ENCODE peak calls at places on chromosomes 16 and 17, in eight cellular contexts. M, B, E, J, X, R, Q and L are unnamed samples.

GRCh38 chr17:4796550-4796915 is 569 bp downstream of the PSMB6 start:
- DNase-seq in M (peak; percentile 33), B (peak; percentile 78), E (no peak), J (no peak), X (peak; percentile 56), R (peak; percentile 92), Q (peak; percentile 75), L (peak; percentile 83)

GRCh38 chr16:68062910-68063393 is 22.2 kb upstream of the NFATC3 start:
- DNase-seq in M (no peak), B (no peak), E (no peak), J (no peak), X (no peak), R (no peak), Q (no peak), L (no peak)

GRCh38 chr17:61809816-61810392 is 53.4 kb downstream of the BRIP1 start:
- DNase-seq in M (peak; percentile 79), B (no peak), E (no peak), J (peak; percentile 55), X (no peak), R (no peak), Q (no peak), L (peak; percentile 63)

GRCh38 chr17:67759355-67760171 is 41.8 kb downstream of the NOL11 start:
- DNase-seq in M (peak; percentile 78), B (no peak), E (no peak), J (peak; percentile 8), X (no peak), R (no peak), Q (no peak), L (peak; percentile 8)

GRCh38 chr17:18246880-18247612 is 11.5 kb downstream of the FLII start:
- DNase-seq in M (no peak), B (peak; percentile 97), E (no peak), J (no peak), X (peak; percentile 57), R (peak; percentile 86), Q (peak; percentile 87), L (peak; percentile 63)

GRCh38 chr17:41415411-41415810 is 9.0 kb downstream of the KRT37 start:
- DNase-seq in M (no peak), B (no peak), E (no peak), J (no peak), X (no peak), R (no peak), Q (no peak), L (no peak)

GRCh38 chr16:4505356-4506153 is 29.4 kb downstream of the HMOX2 start:
- DNase-seq in M (no peak), B (no peak), E (no peak), J (no peak), X (no peak), R (no peak), Q (no peak), L (no peak)

GRCh38 chr16:16000685-16001084 is 51.3 kb downstream of the ABCC1 start:
- DNase-seq in M (no peak), B (no peak), E (no peak), J (no peak), X (no peak), R (no peak), Q (no peak), L (no peak)

GRCh38 chr16:27285676-27286196 is 17.2 kb upstream of the NSMCE1 start:
- DNase-seq in M (no peak), B (no peak), E (no peak), J (no peak), X (no peak), R (no peak), Q (no peak), L (peak; percentile 50)

GRCh38 chr17:2018716-2019490 is 6.2 kb downstream of the RTN4RL1 start:
- DNase-seq in M (no peak), B (no peak), E (no peak), J (no peak), X (no peak), R (no peak), Q (no peak), L (no peak)

GRCh38 chr17:31745964-31746650 is 112.9 kb downstream of the COPRS start:
- DNase-seq in M (peak; percentile 15), B (no peak), E (no peak), J (no peak), X (peak; percentile 34), R (no peak), Q (no peak), L (no peak)

GRCh38 chr16:84941916-84942315 is 69.4 kb downstream of the ZDHHC7 start:
- DNase-seq in M (no peak), B (no peak), E (no peak), J (peak; percentile 80), X (no peak), R (no peak), Q (no peak), L (peak; percentile 91)

GRCh38 chr17:7204335-7204734 is 15.3 kb downstream of the DLG4 start:
- DNase-seq in M (no peak), B (no peak), E (no peak), J (no peak), X (no peak), R (no peak), Q (peak; percentile 74), L (no peak)

GRCh38 chr16:22638393-22639206 is 127.9 kb downstream of the NPIPB5 start:
- DNase-seq in M (peak; percentile 22), B (no peak), E (no peak), J (no peak), X (no peak), R (no peak), Q (no peak), L (peak; percentile 89)

GRCh38 chr16:305916-306315 is 23.0 kb downstream of the PDIA2 start:
- DNase-seq in M (no peak), B (no peak), E (no peak), J (no peak), X (no peak), R (no peak), Q (no peak), L (no peak)

GRCh38 chr16:13883266-13883665 is 36.7 kb upstream of the ERCC4 start:
- DNase-seq in M (no peak), B (no peak), E (no peak), J (peak; percentile 2), X (no peak), R (no peak), Q (no peak), L (no peak)

GRCh38 chr17:43401293-43401692 is 2.5 kb downstream of the ARL4D start:
- DNase-seq in M (peak; percentile 74), B (no peak), E (no peak), J (peak; percentile 67), X (peak; percentile 27), R (peak; percentile 81), Q (no peak), L (peak; percentile 98)

GRCh38 chr17:82285141-82285540 is 11.6 kb upstream of the CSNK1D start:
- DNase-seq in M (no peak), B (no peak), E (no peak), J (no peak), X (peak; percentile 39), R (no peak), Q (no peak), L (no peak)

GRCh38 chr16:50297301-50298074 is 31.1 kb downstream of the ADCY7 start:
- DNase-seq in M (no peak), B (no peak), E (no peak), J (no peak), X (no peak), R (no peak), Q (peak; percentile 89), L (no peak)

GRCh38 chr16:57610611-57611010 is 17.8 kb upstream of the ADGRG1 start:
- DNase-seq in M (no peak), B (no peak), E (no peak), J (no peak), X (no peak), R (no peak), Q (no peak), L (no peak)
- H3K4me2 ChIP-seq in M (no peak overlapping the region), B (no peak overlapping the region), E (no peak overlapping the region), J (no peak overlapping the region), X (no peak overlapping the region), R (peak overlapping the region; percentile 64), Q (no peak overlapping the region), L (no peak overlapping the region)

GRCh38 chr16:11844499-11844898 is 6.8 kb downstream of the RSL1D1 start:
- DNase-seq in M (no peak), B (no peak), E (no peak), J (no peak), X (no peak), R (no peak), Q (no peak), L (no peak)

GRCh38 chr16:11843861-11844260 is 7.5 kb downstream of the RSL1D1 start:
- DNase-seq in M (no peak), B (no peak), E (no peak), J (no peak), X (no peak), R (no peak), Q (no peak), L (no peak)

GRCh38 chr16:11852092-11852809 is 909 bp upstream of the RSL1D1 start:
- DNase-seq in M (no peak), B (no peak), E (no peak), J (peak; percentile 35), X (no peak), R (no peak), Q (peak; percentile 25), L (no peak)

GRCh38 chr16:11851301-11852091 is at the start of gene RSL1D1:
- DNase-seq in M (peak; percentile 93), B (peak; percentile 94), E (peak; percentile 94), J (peak; percentile 77), X (peak; percentile 98), R (peak; percentile 97), Q (peak; percentile 99), L (peak; percentile 96)

DNA sequence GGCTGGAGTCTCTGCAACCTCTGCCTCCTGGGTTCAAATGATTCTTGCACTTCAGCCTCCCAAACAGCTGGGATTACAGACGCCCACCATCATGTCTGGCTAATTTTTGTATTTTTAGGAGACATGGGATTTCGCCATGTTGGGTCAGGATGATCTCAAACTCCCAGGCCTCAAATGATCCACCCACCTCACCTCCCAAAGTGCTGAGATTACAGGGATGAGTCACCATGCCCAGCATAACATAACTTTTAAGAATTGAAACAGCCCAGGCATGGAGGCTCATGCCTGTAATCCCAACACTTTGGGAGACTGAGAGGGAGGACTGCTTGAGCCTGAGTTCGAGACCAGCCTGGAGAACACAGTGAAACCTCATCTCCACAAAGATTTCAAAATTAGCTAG is 2.5 kb downstream of the RSL1D1 start:
- DNase-seq in M (peak; percentile 31), B (no peak), E (no peak), J (peak; percentile 28), X (no peak), R (no peak), Q (no peak), L (peak; percentile 70)
- H3K4me2 ChIP-seq in M (no peak overlapping the region), B (no peak overlapping the region), E (no peak overlapping the region), J (peak overlapping the region; percentile 38), X (no peak overlapping the region), R (peak overlapping the region; percentile 80), Q (no peak overlapping the region), L (peak overlapping the region; percentile 78)

DNA sequence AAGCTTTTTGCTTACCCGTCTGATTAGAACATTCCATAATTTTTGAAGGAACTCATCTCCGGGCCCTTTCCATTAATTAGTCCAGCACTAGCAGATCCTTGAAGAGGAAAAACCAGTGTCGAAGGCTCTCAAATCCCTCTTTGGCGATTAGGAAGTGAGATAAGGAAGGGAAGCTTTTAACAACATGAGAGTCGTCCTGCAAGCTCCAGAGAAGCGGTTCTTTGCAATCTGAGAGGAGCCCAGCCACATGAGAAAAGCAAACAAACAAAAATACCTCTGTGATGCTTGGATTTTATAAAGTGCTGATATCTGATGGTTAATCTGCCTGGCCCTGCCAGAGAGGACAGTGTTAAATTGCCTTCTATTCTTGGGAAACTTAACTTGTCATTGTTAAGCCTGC is 339.8 kb upstream of the SALL1 start:
- DNase-seq in M (no peak), B (no peak), E (no peak), J (no peak), X (no peak), R (no peak), Q (no peak), L (no peak)
- H3K4me2 ChIP-seq in M (no peak overlapping the region), B (no peak overlapping the region), E (no peak overlapping the region), J (no peak overlapping the region), X (no peak overlapping the region), R (no peak overlapping the region), Q (no peak overlapping the region), L (no peak overlapping the region)

GRCh38 chr17:59804910-59805381 is 87.8 kb downstream of the TUBD1 start:
- DNase-seq in M (peak; percentile 61), B (no peak), E (peak; percentile 14), J (no peak), X (no peak), R (no peak), Q (peak; percentile 42), L (peak; percentile 53)
- H3K4me2 ChIP-seq in M (peak overlapping the region; percentile 69), B (no peak overlapping the region), E (no peak overlapping the region), J (peak overlapping the region; percentile 62), X (peak overlapping the region; percentile 24), R (peak overlapping the region; percentile 74), Q (peak overlapping the region; percentile 73), L (peak overlapping the region; percentile 99)